ENCODE peak calls at places on chromosomes 13 and 19, in five cellular contexts. L is stimulated activated CD8-positive, alpha-beta memory T cell treated with anti-CD3 and anti-CD28 coated beads, Interleukin-2, amount 100 ng/mL, for 1 hour; A is activated CD4-positive, alpha-beta T cell treated with anti-CD3 and anti-CD28 coated beads for 1 hour; G is Daoy; R is lower leg skin. U is an unnamed sample.

GRCh38 chr19:41813911-41814310 is 17.5 kb downstream of the CEACAM3 start:
- DNase-seq in L (no peak), A (no peak), G (no peak), R (no peak), U (no peak)

GRCh38 chr13:109301276-109301675 is 485.1 kb downstream of the IRS2 start:
- DNase-seq in L (no peak), A (no peak), G (no peak), R (no peak), U (no peak)

GRCh38 chr13:42906257-42906656 is 85.8 kb downstream of the EPSTI1 start:
- DNase-seq in L (no peak), A (no peak), G (no peak), R (no peak), U (no peak)

GRCh38 chr19:31233288-31233687 is 115.9 kb downstream of the TSHZ3 start:
- DNase-seq in L (no peak), A (no peak), G (no peak), R (no peak), U (no peak)

GRCh38 chr19:677201-677600 is 1.0 kb downstream of the FSTL3 start:
- DNase-seq in L (no peak), A (no peak), G (peak), R (peak), U (no peak)

GRCh38 chr19:48770223-48770622 is 14.9 kb downstream of the FGF21 start:
- DNase-seq in L (no peak), A (no peak), G (no peak), R (no peak), U (no peak)

GRCh38 chr13:20814224-20814910 is 40.6 kb upstream of the EEF1AKMT1 start:
- DNase-seq in L (no peak), A (no peak), G (peak), R (peak), U (no peak)

GRCh38 chr13:52738719-52739467 is 727 bp downstream of the CNMD start:
- DNase-seq in L (peak), A (no peak), G (peak), R (no peak), U (no peak)

GRCh38 chr19:45478454-45479238 is 10.8 kb downstream of the FOSB start:
- DNase-seq in L (peak), A (peak), G (peak), R (peak), U (peak)

GRCh38 chr19:41533691-41534090 is 42.3 kb upstream of the CEACAM21 start:
- DNase-seq in L (no peak), A (no peak), G (no peak), R (no peak), U (no peak)